ENCODE peak calls at places on chromosomes 12 and 14, in four cellular contexts. One of them, this sample, is unnamed. For H3K27me3, the result is how much of the 10 kb centered on the place peaks cover.

GRCh38 chr12:460301-461230 is 827 bp downstream of the B4GALNT3 start:
- DNase-seq in right lobe of liver: no peak
- DNase-seq in stomach: no peak
- DNase-seq in heart left ventricle: no peak
- DNase-seq in this sample: no peak

GRCh38 chr14:70838076-70838475 is 28.8 kb upstream of the MAP3K9 start:
- DNase-seq in right lobe of liver: peak
- DNase-seq in stomach: no peak
- DNase-seq in heart left ventricle: no peak
- DNase-seq in this sample: no peak

GRCh38 chr12:70190252-70191010 is 52.8 kb upstream of the CNOT2 start:
- DNase-seq in right lobe of liver: no peak
- DNase-seq in stomach: no peak
- DNase-seq in heart left ventricle: no peak
- DNase-seq in this sample: no peak

GRCh38 chr12:53984901-53985357 is at the start of gene HOXC10:
- DNase-seq in right lobe of liver: no peak
- DNase-seq in stomach: peak
- DNase-seq in heart left ventricle: peak
- DNase-seq in this sample: peak

GRCh38 chr14:78088941-78089340 is 81.2 kb upstream of the NRXN3 start:
- DNase-seq in right lobe of liver: no peak
- DNase-seq in stomach: no peak
- DNase-seq in heart left ventricle: no peak
- DNase-seq in this sample: no peak

GRCh38 chr12:52208424-52209165 is 16.8 kb upstream of the KRT80 start:
- DNase-seq in right lobe of liver: no peak
- DNase-seq in stomach: no peak
- DNase-seq in heart left ventricle: no peak
- DNase-seq in this sample: no peak

GRCh38 chr12:3152892-3153291 is 75.7 kb downstream of the TSPAN9 start:
- DNase-seq in right lobe of liver: no peak
- DNase-seq in stomach: no peak
- DNase-seq in heart left ventricle: no peak
- DNase-seq in this sample: no peak

GRCh38 chr14:62674833-62675232 is 370.4 kb downstream of the KCNH5 start:
- DNase-seq in right lobe of liver: no peak
- DNase-seq in stomach: no peak
- DNase-seq in heart left ventricle: no peak
- DNase-seq in this sample: no peak

GRCh38 chr14:64860039-64860438 is 19.7 kb downstream of the SPTB start:
- DNase-seq in right lobe of liver: no peak
- DNase-seq in stomach: no peak
- DNase-seq in heart left ventricle: no peak
- DNase-seq in this sample: no peak
- H3K27me3 ChIP-seq in right lobe of liver: under half
- H3K27me3 ChIP-seq in stomach: under half
- H3K27me3 ChIP-seq in heart left ventricle: under half
- H3K27me3 ChIP-seq in this sample: under half

DNA sequence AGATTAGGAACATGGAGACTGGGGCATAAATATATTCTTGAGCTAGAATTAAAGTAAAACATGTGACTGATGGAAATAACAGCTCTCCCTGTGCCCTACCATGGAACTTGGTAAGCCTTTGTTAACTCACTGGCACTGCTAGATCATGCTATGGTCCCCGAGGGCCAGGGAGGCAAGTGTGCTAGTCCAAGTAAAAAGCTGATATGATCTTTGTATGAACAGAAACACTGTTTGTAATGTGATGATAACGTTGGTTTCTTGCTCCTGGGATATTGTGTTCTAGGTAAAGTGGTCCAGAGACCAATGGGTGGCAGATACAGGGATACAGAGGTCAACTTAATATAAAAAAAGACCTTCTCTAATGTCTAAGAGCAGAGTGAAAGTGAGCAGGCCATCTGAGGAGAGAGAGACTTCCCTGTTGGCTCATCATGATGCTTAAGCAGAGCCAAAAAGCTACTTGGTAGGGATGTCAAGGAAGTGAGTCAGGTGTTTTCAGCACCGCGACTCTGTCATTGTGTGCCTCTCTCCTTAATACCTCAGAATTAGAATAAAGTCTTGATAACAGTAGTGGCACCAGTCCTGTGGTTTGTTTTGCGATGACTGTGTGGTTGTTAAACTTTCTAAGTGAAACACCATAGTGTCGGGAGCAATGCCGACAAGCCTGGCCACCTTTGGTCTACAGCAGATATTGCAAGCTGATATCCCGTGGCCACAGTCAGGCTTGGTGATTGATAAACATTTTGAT is 27.7 kb downstream of the BICD1 start:
- DNase-seq in right lobe of liver: no peak
- DNase-seq in stomach: no peak
- DNase-seq in heart left ventricle: no peak
- DNase-seq in this sample: no peak
- TF ChIP-seq CTCF in right lobe of liver: no peak
- TF ChIP-seq CTCF in stomach: no peak
- TF ChIP-seq CTCF in heart left ventricle: no peak
- TF ChIP-seq CTCF in this sample: no peak

GRCh38 chr12:114407566-114408411 is 1.8 kb upstream of the TBX5 start:
- DNase-seq in right lobe of liver: no peak
- DNase-seq in stomach: no peak
- DNase-seq in heart left ventricle: no peak
- DNase-seq in this sample: no peak
- H3K27me3 ChIP-seq in right lobe of liver: under half
- H3K27me3 ChIP-seq in stomach: half or more
- H3K27me3 ChIP-seq in heart left ventricle: under half
- H3K27me3 ChIP-seq in this sample: half or more

DNA sequence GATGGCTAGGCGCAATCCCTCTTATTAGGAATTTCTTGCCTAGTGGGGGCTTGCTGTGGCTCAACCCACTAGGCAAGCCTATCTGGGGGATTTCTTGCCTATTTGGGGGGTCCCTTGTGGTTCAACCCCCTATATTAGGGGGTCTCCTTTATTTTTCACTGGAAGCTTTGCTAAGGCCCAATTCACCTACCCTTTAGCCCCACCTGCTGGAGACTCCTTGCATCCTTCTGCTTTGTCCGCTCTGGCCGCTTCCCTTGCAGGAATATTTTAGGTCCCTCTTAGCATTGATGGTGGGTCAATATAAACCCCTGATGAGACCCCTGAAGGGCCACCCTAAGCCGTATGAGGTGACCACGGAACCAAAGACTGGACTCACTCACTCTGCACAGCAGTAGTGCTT is 1552.1 kb downstream of the AACS start:
- DNase-seq in right lobe of liver: no peak
- DNase-seq in stomach: no peak
- DNase-seq in heart left ventricle: no peak
- DNase-seq in this sample: no peak
- TF ChIP-seq CTCF in right lobe of liver: peak
- TF ChIP-seq CTCF in stomach: no peak
- TF ChIP-seq CTCF in heart left ventricle: no peak
- TF ChIP-seq CTCF in this sample: peak